ENCODE peak calls at places on chromosomes 16 and 17, in four cellular contexts. T is fibroblast of lung, E is mammary epithelial cell, Q is trophoblast cell. C is an unnamed sample. For H3K79me2, the result is how much of the 10 kb centered on the place peaks cover.

GRCh38 chr16:26857371-26857770 is 209.4 kb upstream of the C16orf82 start:
- DNase-seq in E (no peak), Q (no peak), T (no peak), C (no peak)

GRCh38 chr17:77596491-77597420 is 361.7 kb upstream of the TNRC6C start:
- DNase-seq in T (no peak), E (no peak), Q (no peak), C (no peak)

GRCh38 chr17:4187076-4187475 is 44.1 kb downstream of the CYB5D2 start:
- DNase-seq in T (no peak), E (peak), Q (peak), C (no peak)

GRCh38 chr16:54268340-54268739 is 18.2 kb downstream of the IRX3 start:
- DNase-seq in T (no peak), Q (no peak), E (no peak), C (no peak)

GRCh38 chr16:73058616-73059409 is 10.9 kb upstream of the ZFHX3 start:
- DNase-seq in Q (peak), E (peak), T (peak), C (peak)

GRCh38 chr16:27363797-27364196 is 38.2 kb upstream of the IL21R start:
- DNase-seq in Q (no peak), T (no peak), E (peak), C (no peak)

GRCh38 chr16:51085271-51085670 is 65.8 kb downstream of the SALL1 start:
- DNase-seq in E (no peak), Q (no peak), T (no peak), C (no peak)

GRCh38 chr17:7988750-7989178 is 13.7 kb upstream of the GUCY2D start:
- DNase-seq in E (peak), T (peak), Q (peak), C (peak)

GRCh38 chr16:23837553-23838308 is 1.9 kb downstream of the PRKCB start:
- DNase-seq in T (no peak), Q (no peak), E (no peak), C (peak)

GRCh38 chr16:14372471-14372870 is 257.6 kb downstream of the PARN start:
- DNase-seq in E (no peak), Q (no peak), T (no peak), C (peak)

GRCh38 chr16:66334856-66335255 is 31.6 kb upstream of the CDH5 start:
- DNase-seq in Q (no peak), T (no peak), E (no peak), C (no peak)

GRCh38 chr16:19851476-19851875 is 33.2 kb downstream of the GPRC5B start:
- DNase-seq in Q (no peak), E (no peak), T (no peak), C (no peak)

GRCh38 chr16:17407321-17407720 is 63.4 kb downstream of the XYLT1 start:
- DNase-seq in Q (no peak), T (no peak), E (no peak), C (no peak)

GRCh38 chr17:5986644-5987043 is 83.5 kb upstream of the WSCD1 start:
- DNase-seq in Q (no peak), T (peak), E (peak), C (no peak)

GRCh38 chr17:29155235-29155965 is 24.8 kb downstream of the MYO18A start:
- DNase-seq in E (peak), T (peak), Q (peak), C (no peak)

GRCh38 chr16:492211-492875 is 35.2 kb upstream of the CAPN15 start:
- DNase-seq in E (no peak), Q (peak), T (no peak), C (peak)

GRCh38 chr16:88057656-88058055 is 106.4 kb downstream of the BANP start:
- DNase-seq in E (no peak), T (no peak), Q (no peak), C (no peak)

GRCh38 chr17:77580956-77581355 is 377.5 kb upstream of the TNRC6C start:
- DNase-seq in T (no peak), E (no peak), Q (no peak), C (no peak)

GRCh38 chr17:38879878-38880727 is 10.2 kb downstream of the LASP1 start:
- DNase-seq in T (peak), E (peak), Q (no peak), C (no peak)

GRCh38 chr17:5468075-5468473 is 708 bp downstream of the DHX33 start:
- DNase-seq in T (no peak), Q (no peak), E (peak), C (peak)

GRCh38 chr17:12727881-12728280 is 61.4 kb upstream of the ARHGAP44 start:
- DNase-seq in E (no peak), T (peak), Q (peak), C (no peak)

GRCh38 chr17:37062036-37062435 is 113.3 kb downstream of the AATF start:
- DNase-seq in Q (no peak), E (no peak), T (no peak), C (no peak)

GRCh38 chr17:1645207-1646171 is at the start of gene SCARF1:
- DNase-seq in T (no peak), E (no peak), Q (no peak), C (no peak)

GRCh38 chr17:41919840-41920579 is 1.3 kb upstream of the ACLY start:
- DNase-seq in Q (no peak), T (peak), E (no peak), C (no peak)

GRCh38 chr16:66603537-66604375 is 748 bp upstream of the CMTM3 start:
- DNase-seq in T (peak), E (peak), Q (peak), C (peak)

GRCh38 chr17:80359422-80360110 is 55.4 kb upstream of the ENDOV start:
- DNase-seq in Q (peak), T (no peak), E (no peak), C (no peak)

GRCh38 chr17:63675607-63676539 is 24.1 kb downstream of the LIMD2 start:
- DNase-seq in T (peak), Q (peak), E (peak), C (no peak)

GRCh38 chr17:57861737-57862409 is 12.0 kb upstream of the MRPS23 start:
- DNase-seq in Q (peak), E (no peak), T (peak), C (no peak)

GRCh38 chr17:46154151-46154816 is 38.9 kb downstream of the KANSL1 start:
- DNase-seq in E (no peak), T (peak), Q (no peak), C (no peak)

GRCh38 chr16:23516366-23517137 is 6.3 kb upstream of the GGA2 start:
- DNase-seq in Q (no peak), E (no peak), T (no peak), C (peak)

GRCh38 chr17:51807460-51807859 is 351.1 kb downstream of the CA10 start:
- DNase-seq in Q (no peak), E (no peak), T (no peak), C (no peak)

GRCh38 chr16:67676516-67676915 is 9.9 kb downstream of the C16orf86 start:
- DNase-seq in T (no peak), E (no peak), Q (peak), C (no peak)

GRCh38 chr17:12730931-12731521 is 58.3 kb upstream of the ARHGAP44 start:
- DNase-seq in T (peak), Q (peak), E (no peak), C (no peak)

GRCh38 chr17:40472733-40473452 is 28.5 kb downstream of the TNS4 start:
- DNase-seq in Q (peak), E (peak), T (no peak), C (no peak)

GRCh38 chr17:38636054-38636453 is 30.3 kb upstream of the SRCIN1 start:
- DNase-seq in T (no peak), E (no peak), Q (peak), C (no peak)

GRCh38 chr17:40097931-40098845 is 2.2 kb downstream of the NR1D1 start:
- DNase-seq in E (peak), T (peak), Q (no peak), C (no peak)

GRCh38 chr17:7589891-7590611 is at the start of gene SOX15:
- DNase-seq in T (peak), Q (peak), E (peak), C (no peak)

GRCh38 chr17:7186241-7186640 is 7.1 kb upstream of the ASGR1 start:
- DNase-seq in E (no peak), T (no peak), Q (no peak), C (peak)

GRCh38 chr17:74979408-74980146 is 7.0 kb upstream of the HID1 start:
- DNase-seq in T (no peak), E (no peak), Q (no peak), C (no peak)

GRCh38 chr17:74981979-74982662 is 5.3 kb upstream of the CDR2L start:
- DNase-seq in E (no peak), Q (peak), T (peak), C (peak)

GRCh38 chr17:74977802-74978201 is 5.2 kb upstream of the HID1 start:
- DNase-seq in T (no peak), Q (no peak), E (no peak), C (no peak)

GRCh38 chr17:74978240-74978639 is 5.7 kb upstream of the HID1 start:
- DNase-seq in Q (no peak), T (no peak), E (no peak), C (no peak)

GRCh38 chr17:74981318-74981978 is 6.0 kb upstream of the CDR2L start:
- DNase-seq in Q (no peak), E (no peak), T (no peak), C (no peak)
- H3K4me3 ChIP-seq in Q (peak), E (peak), T (peak), C (peak)

DNA sequence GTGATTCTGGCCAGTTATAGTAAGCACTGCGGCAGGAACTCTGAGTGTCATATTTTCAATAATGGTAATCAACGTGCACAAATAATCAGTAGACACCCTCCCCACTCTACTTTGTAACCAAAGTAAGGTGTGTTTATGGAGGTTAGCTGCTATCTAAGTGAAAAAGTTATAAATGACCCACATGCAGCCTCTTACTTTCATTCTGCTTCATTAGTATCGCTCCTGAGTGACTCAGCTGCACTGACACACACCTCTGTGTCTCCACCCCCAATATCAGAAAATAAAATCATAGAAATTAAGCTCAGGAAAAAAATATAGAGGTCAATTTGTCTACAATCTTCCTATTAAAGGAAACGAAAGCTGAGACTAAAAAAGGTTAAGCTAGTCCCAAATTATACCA is 64.1 kb upstream of the TRAP1 start:
- DNase-seq in E (peak), T (no peak), Q (no peak), C (no peak)
- H3K79me2 ChIP-seq in E (under half), T (under half), Q (under half), C (under half)

GRCh38 chr17:82862758-82863645 is 23.2 kb upstream of the ZNF750 start:
- DNase-seq in T (no peak), Q (no peak), E (no peak), C (no peak)

GRCh38 chr17:82864721-82865240 is 25.0 kb upstream of the ZNF750 start:
- DNase-seq in Q (peak), T (no peak), E (no peak), C (no peak)

GRCh38 chr17:82865274-82865673 is 25.5 kb upstream of the ZNF750 start:
- DNase-seq in Q (no peak), T (no peak), E (no peak), C (no peak)

GRCh38 chr17:82863646-82863940 is 23.8 kb upstream of the ZNF750 start:
- DNase-seq in E (no peak), Q (no peak), T (no peak), C (no peak)

DNA sequence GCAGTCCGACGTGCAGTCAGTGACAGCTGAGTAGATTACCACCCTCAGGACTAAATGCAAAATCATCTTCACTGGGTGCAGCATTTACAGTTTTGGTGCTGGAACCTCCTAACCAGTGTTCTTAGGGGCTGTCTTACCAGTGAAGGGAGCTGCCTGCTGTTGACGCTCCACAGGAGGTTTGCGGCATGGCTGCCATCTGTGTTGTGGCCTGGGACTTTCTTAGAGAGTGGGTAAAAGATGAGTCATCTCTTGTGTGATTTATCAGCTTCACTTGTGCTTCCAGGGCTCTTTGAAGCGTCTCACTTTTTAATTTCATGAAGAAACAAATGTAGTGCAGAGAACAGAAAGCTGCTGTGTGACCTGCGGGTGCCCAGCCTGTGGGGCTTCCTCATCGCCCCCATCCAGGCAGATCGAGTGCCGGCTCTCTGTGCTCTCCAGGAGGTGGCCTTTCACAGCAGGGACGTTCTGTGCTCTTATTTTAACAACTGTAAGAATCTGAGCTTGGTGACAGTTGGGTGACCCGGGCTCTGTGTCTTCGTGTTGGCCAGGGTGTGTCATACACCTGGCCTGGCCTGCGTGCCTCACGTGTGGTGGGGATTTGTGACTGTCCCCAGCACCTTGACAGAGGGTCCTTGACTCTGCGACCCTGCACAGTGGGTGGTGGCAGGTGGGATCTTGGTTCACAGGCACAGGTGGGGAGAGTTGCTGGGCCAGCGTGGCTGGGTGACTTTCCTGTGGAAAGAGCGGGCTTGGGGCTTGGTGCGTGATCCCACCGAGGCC is 24.3 kb upstream of the ZNF750 start:
- DNase-seq in T (peak), Q (peak), E (peak), C (no peak)
- H3K9ac ChIP-seq in T (no peak), Q (no peak), E (no peak), C (no peak)

DNA sequence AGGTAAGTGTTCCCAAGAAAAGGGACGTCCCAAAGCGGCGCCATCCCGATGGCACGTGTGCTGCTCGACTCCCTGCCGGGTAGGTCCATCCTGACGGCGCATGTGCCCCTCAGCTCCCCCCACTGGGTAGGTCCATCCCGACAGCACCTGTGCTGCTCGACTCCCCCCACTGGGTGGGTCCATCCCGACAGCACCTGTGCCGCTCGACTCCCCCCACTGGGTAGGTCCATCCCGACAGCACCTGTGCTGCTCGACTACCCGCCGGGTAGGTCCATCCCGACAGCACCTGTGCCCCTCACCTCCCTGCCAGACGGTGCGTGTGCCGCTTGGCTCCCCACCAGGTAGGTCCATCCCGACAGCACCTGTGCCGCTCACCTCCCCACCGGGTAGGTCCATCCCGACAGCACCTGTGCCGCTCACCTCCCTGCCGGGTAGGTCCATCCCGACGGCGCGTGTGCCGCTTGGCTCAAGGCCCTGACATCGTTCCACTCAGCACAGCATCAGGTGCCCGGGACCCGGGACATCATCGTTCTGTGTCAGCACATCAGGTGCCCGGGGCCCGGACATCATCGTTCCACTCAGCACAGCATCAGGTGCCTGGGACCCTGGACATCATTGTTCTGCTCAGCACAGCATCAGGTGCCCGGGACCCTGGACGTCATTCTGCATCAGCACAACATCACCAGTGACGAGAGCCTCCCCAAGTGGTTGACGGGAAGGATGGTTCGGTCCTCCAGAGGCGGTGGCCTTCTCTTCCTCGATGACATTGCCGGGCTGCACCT is 5.7 kb upstream of the FN3K start:
- DNase-seq in T (no peak), E (no peak), Q (no peak), C (peak)
- H3K4me3 ChIP-seq in T (no peak), E (no peak), Q (peak), C (no peak)

DNA sequence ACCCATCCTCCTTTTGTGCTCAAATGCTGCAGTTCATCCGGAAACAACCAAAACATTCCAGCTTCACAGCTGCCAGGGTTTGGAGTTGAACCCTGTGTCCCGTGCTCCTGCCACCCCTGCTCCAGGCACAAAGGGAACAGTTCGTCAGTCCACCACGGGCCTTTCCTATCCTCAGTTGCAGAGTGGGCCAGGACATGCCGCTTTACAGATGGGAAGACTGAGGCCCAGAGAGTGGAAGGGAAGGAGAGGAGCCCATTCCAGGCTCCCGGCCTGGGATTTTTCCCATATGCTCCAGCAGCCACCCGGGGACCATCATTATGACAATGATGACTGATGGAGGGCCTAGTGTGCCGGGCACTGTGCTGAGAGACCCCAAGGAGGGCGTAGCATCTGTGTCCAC is 27.6 kb downstream of the RAI1 start:
- DNase-seq in Q (no peak), T (no peak), E (no peak), C (no peak)
- H3K79me2 ChIP-seq in Q (under half), T (under half), E (half or more), C (half or more)

GRCh38 chr16:2704983-2705275 is 15.1 kb downstream of the PRSS27 start:
- DNase-seq in E (no peak), Q (no peak), T (no peak), C (no peak)

GRCh38 chr16:2706611-2707311 is 13.3 kb downstream of the PRSS27 start:
- DNase-seq in E (no peak), Q (no peak), T (no peak), C (no peak)

GRCh38 chr16:2705351-2705750 is 14.7 kb downstream of the PRSS27 start:
- DNase-seq in Q (no peak), E (no peak), T (no peak), C (no peak)

GRCh38 chr16:2707368-2708289 is 12.4 kb downstream of the PRSS27 start:
- DNase-seq in T (no peak), Q (no peak), E (no peak), C (no peak)

GRCh38 chr16:2706085-2706484 is 13.9 kb downstream of the PRSS27 start:
- DNase-seq in Q (no peak), T (no peak), E (no peak), C (no peak)
- H3K9ac ChIP-seq in Q (no peak), T (no peak), E (no peak), C (no peak)

GRCh38 chr17:10845388-10845751 is 7.5 kb upstream of the PIRT start:
- DNase-seq in Q (no peak), T (no peak), E (no peak), C (no peak)
- H3K4me3 ChIP-seq in Q (no peak), T (no peak), E (no peak), C (no peak)

GRCh38 chr16:85562102-85562786 is 50.9 kb upstream of the GSE1 start:
- DNase-seq in Q (no peak), T (no peak), E (no peak), C (no peak)
- H3K79me2 ChIP-seq in Q (under half), T (half or more), E (under half), C (under half)